ENCODE peak calls at places on chromosome 11, in four cellular contexts. B is HepG2, X is GM12878, Q is K562. I is an unnamed sample.
A peak's percentile ranks its signal among the peaks of the same experiment; 100 is the strongest.

GRCh38 chr11:71153005-71153395 is 99.4 kb downstream of the SHANK2 start:
- DNase-seq in X (no peak), Q (no peak), B (peak; percentile 46), I (peak; percentile 20)

GRCh38 chr11:58003036-58003435 is 20.6 kb upstream of the OR9Q1 start:
- DNase-seq in Q (no peak), B (no peak), X (no peak), I (no peak)

GRCh38 chr11:76614471-76615183 is 55.9 kb downstream of the LRRC32 start:
- DNase-seq in B (no peak), Q (no peak), X (no peak), I (no peak)

GRCh38 chr11:40306938-40307548 is 1152.4 kb downstream of the LRRC4C start:
- DNase-seq in B (peak; percentile 10), X (no peak), Q (peak; percentile 37), I (peak; percentile 16)

GRCh38 chr11:121656333-121657090 is 203.7 kb upstream of the SORL1-AS1 start:
- DNase-seq in B (peak; percentile 88), Q (no peak), X (no peak), I (no peak)

GRCh38 chr11:118924591-118925585 is 838 bp downstream of the BCL9L start:
- DNase-seq in Q (peak; percentile 75), X (no peak), B (no peak), I (peak; percentile 66)

GRCh38 chr11:111604392-111605009 is 2.3 kb downstream of the SIK2 start:
- DNase-seq in Q (peak; percentile 51), X (peak; percentile 23), B (peak; percentile 61), I (peak; percentile 42)

GRCh38 chr11:128862913-128863660 is 4.0 kb downstream of the KCNJ1 start:
- DNase-seq in X (no peak), Q (no peak), B (no peak), I (no peak)

GRCh38 chr11:134380785-134381184 is 31.3 kb downstream of the B3GAT1 start:
- DNase-seq in Q (no peak), X (no peak), B (no peak), I (no peak)

GRCh38 chr11:79092791-79093313 is 348.0 kb downstream of the TENM4 start:
- DNase-seq in X (no peak), Q (no peak), B (no peak), I (no peak)

GRCh38 chr11:112401036-112401769 is 140.5 kb upstream of the PLET1 start:
- DNase-seq in B (no peak), Q (no peak), X (no peak), I (no peak)

GRCh38 chr11:18393581-18394299 is 623 bp upstream of the LDHA start:
- DNase-seq in X (no peak), B (no peak), Q (peak; percentile 30), I (no peak)

GRCh38 chr11:5174934-5175333 is 20.4 kb upstream of the OR52A1 start:
- DNase-seq in Q (no peak), X (no peak), B (no peak), I (no peak)

GRCh38 chr11:116603783-116604323 is 168.9 kb downstream of the BUD13 start:
- DNase-seq in Q (no peak), X (no peak), B (no peak), I (no peak)

GRCh38 chr11:86196924-86197323 is 47.6 kb upstream of the EED start:
- DNase-seq in B (no peak), X (no peak), Q (no peak), I (no peak)

GRCh38 chr11:134412508-134413333 is 679 bp upstream of the B3GAT1 start:
- DNase-seq in B (no peak), Q (no peak), X (no peak), I (peak; percentile 34)

GRCh38 chr11:7944123-7944522 is 2.6 kb upstream of the OR10A3 start:
- DNase-seq in B (no peak), X (no peak), Q (no peak), I (no peak)

GRCh38 chr11:95821640-95822039 is 31.3 kb downstream of the CEP57 start:
- DNase-seq in X (no peak), B (no peak), Q (no peak), I (no peak)

GRCh38 chr11:66336234-66337102 is at the start of gene RIN1:
- DNase-seq in X (peak; percentile 83), Q (peak; percentile 85), B (peak; percentile 89), I (no peak)

GRCh38 chr11:130129922-130130321 is 29.7 kb upstream of the ST14 start:
- DNase-seq in B (peak; percentile 82), X (no peak), Q (no peak), I (no peak)

GRCh38 chr11:130136107-130136506 is 23.5 kb upstream of the ST14 start:
- DNase-seq in Q (no peak), B (no peak), X (no peak), I (no peak)

GRCh38 chr11:130128626-130129025 is 31.0 kb upstream of the ST14 start:
- DNase-seq in Q (no peak), B (no peak), X (no peak), I (no peak)

GRCh38 chr11:130133716-130134115 is 25.9 kb upstream of the ST14 start:
- DNase-seq in X (no peak), Q (no peak), B (no peak), I (no peak)

DNA sequence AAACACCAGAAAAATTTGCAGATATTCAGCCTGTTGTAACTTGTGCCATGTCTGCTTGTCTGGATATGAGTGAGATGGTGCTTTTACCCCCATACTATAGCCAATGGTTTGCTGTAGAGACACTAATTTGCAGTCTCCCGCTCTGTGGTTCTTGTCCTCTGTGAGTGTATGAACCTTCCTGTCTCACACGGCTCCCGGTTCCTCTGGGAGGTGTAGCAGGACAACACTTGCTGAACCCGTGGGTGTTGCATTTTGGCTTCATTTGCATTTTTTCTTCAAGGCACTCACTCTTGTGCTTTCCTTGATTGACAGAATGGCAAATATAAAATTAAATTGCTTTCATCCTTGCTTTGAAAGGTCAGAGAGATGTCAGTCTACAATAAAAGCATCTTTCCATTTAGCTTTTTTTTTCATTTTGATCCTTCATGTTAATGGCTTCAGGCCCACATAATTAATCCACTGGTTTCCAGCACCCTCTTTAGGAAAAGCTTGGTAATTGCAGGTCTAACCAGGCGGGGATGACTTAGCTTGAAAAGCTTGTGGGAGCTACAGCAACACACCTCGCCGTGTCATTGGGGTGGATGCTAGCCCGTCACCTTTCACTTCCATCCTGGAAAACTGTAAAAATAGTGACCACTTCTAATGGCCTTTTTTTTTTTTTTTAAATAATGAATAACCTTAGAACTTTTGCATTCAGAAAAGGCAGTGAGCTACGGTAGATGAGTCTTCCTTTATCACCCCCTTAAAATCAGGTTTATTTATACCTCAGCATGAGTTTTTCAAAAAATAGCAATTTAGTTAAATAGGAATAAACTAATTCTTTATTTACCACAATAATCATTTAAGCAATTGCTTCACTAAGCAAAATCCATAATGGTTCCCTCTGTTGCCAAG is 27.4 kb upstream of the ST14 start:
- DNase-seq in X (peak; percentile 15), Q (peak; percentile 78), B (peak; percentile 68), I (peak; percentile 74)
- TF ChIP-seq FOXM1 in X (no peak), Q (no peak), B (no peak), I (no peak)

DNA sequence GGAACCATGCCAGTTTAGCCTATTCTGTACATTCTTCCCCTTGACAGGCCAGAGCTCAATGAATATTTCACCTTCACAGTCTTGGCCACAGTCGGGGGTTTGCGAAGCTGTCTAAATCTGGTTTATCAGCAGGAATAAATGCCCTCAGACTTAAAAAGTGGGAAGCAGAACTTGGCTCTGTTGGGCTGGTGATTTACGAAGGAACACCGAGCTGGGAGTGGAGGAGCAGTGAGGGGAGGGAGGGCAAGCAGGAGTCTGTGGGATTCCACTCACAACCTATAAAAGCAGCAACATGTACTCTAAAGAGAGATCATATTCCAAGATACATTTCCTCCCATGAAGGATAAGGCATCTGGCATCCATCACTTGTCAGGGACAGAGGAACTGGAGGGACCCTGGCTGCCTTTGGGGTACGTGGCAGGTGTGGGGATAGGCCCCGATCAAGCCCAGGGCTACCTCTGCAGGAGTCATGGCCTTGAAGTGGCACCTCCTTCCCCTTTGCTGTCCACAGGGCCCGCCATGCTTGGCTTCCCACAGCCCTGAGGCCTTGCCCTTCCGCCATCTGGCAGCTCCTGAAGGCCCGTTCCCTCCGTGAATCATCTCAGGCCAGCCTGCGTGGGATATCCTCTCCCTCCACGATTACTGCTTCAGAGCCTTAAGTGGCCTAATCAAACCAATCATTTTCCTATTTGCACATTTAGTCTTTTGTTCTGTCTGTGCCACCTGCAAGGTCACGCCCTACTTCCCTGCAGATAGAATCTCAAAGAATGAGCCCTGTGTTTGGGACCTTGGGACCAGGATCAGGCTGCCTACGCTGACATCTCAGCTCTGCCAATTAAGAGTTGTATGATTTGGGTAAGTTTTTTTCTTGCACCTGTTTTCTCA is 154.5 kb downstream of the ADAMTS15 start:
- DNase-seq in B (no peak), X (no peak), Q (no peak), I (no peak)
- TF ChIP-seq BHLHE40 in B (no peak), X (no peak), Q (no peak), I (no peak)

GRCh38 chr11:2587132-2587930 is 112.5 kb downstream of the KCNQ1OT1 start:
- DNase-seq in B (no peak), X (no peak), Q (peak; percentile 4), I (no peak)
- TF ChIP-seq FOXM1 in B (no peak), X (no peak), Q (no peak), I (no peak)

GRCh38 chr11:11345099-11345498 is 8.0 kb downstream of the CSNK2A3 start:
- DNase-seq in X (no peak), Q (no peak), B (no peak), I (no peak)

GRCh38 chr11:11346249-11346648 is 6.8 kb downstream of the CSNK2A3 start:
- DNase-seq in Q (no peak), X (no peak), B (no peak), I (peak; percentile 31)

GRCh38 chr11:11348303-11348702 is 4.7 kb downstream of the CSNK2A3 start:
- DNase-seq in B (no peak), Q (no peak), X (no peak), I (no peak)

GRCh38 chr11:11347583-11347982 is 5.5 kb downstream of the CSNK2A3 start:
- DNase-seq in B (no peak), Q (no peak), X (no peak), I (no peak)

GRCh38 chr11:11344045-11344444 is 9.0 kb downstream of the CSNK2A3 start:
- DNase-seq in B (no peak), X (no peak), Q (no peak), I (no peak)
- TF ChIP-seq BHLHE40 in B (no peak), X (no peak), Q (no peak), I (no peak)

GRCh38 chr11:20160425-20161229 is at the start of gene DBX1:
- DNase-seq in X (no peak), Q (no peak), B (no peak), I (no peak)
- TF ChIP-seq FOXM1 in X (no peak), Q (no peak), B (no peak), I (no peak)

DNA sequence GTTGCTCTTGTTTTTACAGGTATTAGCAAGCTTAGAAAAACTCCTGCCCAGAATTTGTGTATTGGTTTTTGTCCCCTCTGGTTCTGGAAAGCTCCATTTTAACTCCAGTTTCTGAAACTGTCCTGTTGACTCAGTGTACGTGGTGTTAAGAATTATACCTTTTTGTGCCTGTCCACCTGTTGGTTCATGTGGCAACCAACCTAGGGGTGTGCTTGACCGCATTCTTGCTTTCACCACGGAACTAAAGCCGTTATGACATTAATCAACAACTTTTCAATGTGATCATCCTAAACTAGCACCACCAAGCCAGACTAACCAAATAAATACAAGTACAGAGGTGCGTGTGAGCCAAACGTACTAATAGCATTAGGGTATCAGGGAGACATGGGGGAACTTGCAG is 56.0 kb upstream of the PTH start:
- DNase-seq in Q (no peak), X (no peak), B (no peak), I (no peak)
- TF ChIP-seq BHLHE40 in Q (no peak), X (no peak), B (no peak), I (no peak)

GRCh38 chr11:62974848-62975522 is 9.8 kb downstream of the SLC22A6 start:
- DNase-seq in B (peak; percentile 6), X (no peak), Q (peak; percentile 48), I (peak; percentile 77)
- TF ChIP-seq FOXM1 in B (no peak), X (no peak), Q (no peak), I (no peak)

GRCh38 chr11:31827458-31828206 is 16.5 kb upstream of the PAX6 start:
- DNase-seq in Q (no peak), X (no peak), B (no peak), I (no peak)
- TF ChIP-seq BHLHE40 in Q (no peak), X (no peak), B (no peak), I (no peak)

I was measured in HEK293T.